ENCODE peak calls at places on chromosome 15, in five cellular contexts. G is AG04450, P is mesothelial cell of epicardium, L is Peyer's patch, B is uterus. J is an unnamed sample.

GRCh38 chr15:49330166-49330565 is 92.9 kb upstream of the FGF7 start:
- DNase-seq in B (no peak), G (no peak), L (no peak), P (no peak), J (no peak)

GRCh38 chr15:71573599-71573998 is 236.8 kb upstream of the NR2E3 start:
- DNase-seq in P (no peak), B (no peak), G (no peak), L (no peak), J (no peak)

GRCh38 chr15:60912984-60913697 is 316.0 kb downstream of the RORA start:
- DNase-seq in G (no peak), P (no peak), B (no peak), L (no peak), J (no peak)

GRCh38 chr15:82934100-82934880 is 18.2 kb downstream of the HOMER2 start:
- DNase-seq in L (no peak), B (no peak), G (no peak), P (no peak), J (no peak)

GRCh38 chr15:47750030-47750739 is 32.9 kb downstream of the SEMA6D start:
- DNase-seq in B (no peak), G (peak), P (no peak), L (peak), J (no peak)

GRCh38 chr15:56919708-56920637 is 1.5 kb downstream of the TCF12 start:
- DNase-seq in B (no peak), L (peak), P (peak), G (no peak), J (no peak)

GRCh38 chr15:97998307-97999071 is 38.0 kb downstream of the ARRDC4 start:
- DNase-seq in B (no peak), L (no peak), G (no peak), P (no peak), J (no peak)

GRCh38 chr15:99509686-99510461 is 55.9 kb upstream of the MEF2A start:
- DNase-seq in G (no peak), L (peak), B (no peak), P (no peak), J (no peak)

GRCh38 chr15:64247906-64248541 is 85.2 kb upstream of the PPIB start:
- DNase-seq in L (peak), G (peak), P (no peak), B (no peak), J (no peak)

GRCh38 chr15:78437107-78437761 is 782 bp upstream of the IREB2 start:
- DNase-seq in P (no peak), B (no peak), G (no peak), L (no peak), J (no peak)

GRCh38 chr15:25939122-25939521 is 76.0 kb upstream of the ATP10A start:
- DNase-seq in P (no peak), B (no peak), L (peak), G (no peak), J (peak)

GRCh38 chr15:62957130-62957529 is 85.4 kb upstream of the TPM1 start:
- DNase-seq in P (no peak), B (no peak), G (no peak), L (no peak), J (no peak)

GRCh38 chr15:74958320-74958907 is 1.8 kb upstream of the RPP25 start:
- DNase-seq in G (no peak), P (no peak), L (peak), B (no peak), J (peak)
- TF ChIP-seq CTCF in G (no peak), P (no peak), L (peak), B (no peak), J (no peak)

DNA sequence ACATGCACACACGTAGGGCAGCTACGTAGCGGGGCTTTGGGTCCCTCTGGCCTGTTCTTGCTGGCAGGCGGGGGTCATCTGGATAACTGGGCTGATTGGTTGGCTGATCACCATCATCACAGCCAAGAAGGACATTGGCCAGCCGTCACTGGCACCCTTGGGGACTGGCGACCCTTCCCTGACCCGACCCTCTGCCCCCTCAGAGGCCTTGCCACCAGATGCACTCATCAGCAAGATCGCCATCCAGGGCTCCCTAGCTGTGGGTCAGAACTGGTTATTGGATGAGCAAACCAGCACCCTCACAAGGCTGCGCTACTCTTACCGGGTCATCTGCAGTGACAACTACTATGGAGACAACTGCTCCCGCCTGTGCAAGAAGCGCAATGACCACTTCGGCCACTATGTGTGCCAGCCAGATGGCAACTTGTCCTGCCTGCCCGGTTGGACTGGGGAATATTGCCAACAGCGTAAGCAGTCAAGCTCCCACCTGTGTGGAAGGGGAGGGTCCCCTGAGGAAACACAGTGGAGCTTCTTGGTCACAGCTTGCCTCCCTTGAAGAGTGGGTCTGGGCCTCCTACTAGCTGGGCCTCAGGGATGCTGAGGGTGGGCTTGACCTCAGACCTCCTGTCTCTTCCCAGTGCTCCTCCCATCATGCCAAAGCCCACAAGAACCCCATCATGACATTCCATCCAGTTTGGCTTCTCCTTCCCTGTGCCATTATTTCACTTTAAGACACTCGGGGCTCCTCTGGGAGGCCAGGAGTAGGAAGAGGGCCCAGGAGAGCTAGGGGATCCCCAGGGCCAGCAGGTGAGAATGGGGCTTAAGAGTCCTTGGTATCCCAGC is 2.4 kb downstream of the DLL4 start:
- DNase-seq in B (no peak), L (no peak), G (no peak), P (no peak), J (no peak)
- TF ChIP-seq CTCF in B (no peak), L (no peak), G (no peak), P (no peak), J (no peak)

DNA sequence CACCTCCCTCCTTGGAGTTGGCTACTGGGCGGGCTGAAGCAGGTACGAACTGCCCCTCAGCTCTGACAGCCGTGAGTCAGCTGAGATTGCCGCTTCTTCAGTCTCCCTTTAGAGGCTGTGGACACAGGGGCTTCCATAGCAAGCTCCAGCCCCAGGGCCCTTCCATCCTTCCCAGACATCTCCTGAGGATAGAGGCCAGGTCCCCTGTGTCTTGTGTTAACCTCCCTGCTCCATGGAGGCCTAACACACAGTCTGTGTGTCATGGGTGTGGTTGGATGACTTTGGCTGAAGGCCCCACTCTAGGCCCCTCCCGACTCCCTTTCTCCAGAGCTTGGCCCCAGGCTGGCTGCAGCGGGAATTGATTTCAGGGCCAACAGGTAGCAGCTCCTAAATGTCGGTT is 116.1 kb upstream of the TLE3 start:
- DNase-seq in G (no peak), L (no peak), B (no peak), P (no peak), J (no peak)
- TF ChIP-seq CTCF in G (no peak), L (no peak), B (no peak), P (no peak), J (no peak)

GRCh38 chr15:34155859-34156258 is 54.0 kb downstream of the PGBD4 start:
- DNase-seq in L (no peak), P (no peak), G (no peak), B (no peak), J (no peak)

GRCh38 chr15:34154725-34155204 is 52.9 kb downstream of the PGBD4 start:
- DNase-seq in G (no peak), L (no peak), P (no peak), B (no peak), J (no peak)

GRCh38 chr15:34158355-34158754 is 51.5 kb downstream of the KATNBL1 start:
- DNase-seq in G (no peak), L (no peak), B (no peak), P (no peak), J (no peak)

GRCh38 chr15:34161329-34161953 is 48.5 kb downstream of the KATNBL1 start:
- DNase-seq in L (no peak), B (no peak), P (no peak), G (no peak), J (no peak)

DNA sequence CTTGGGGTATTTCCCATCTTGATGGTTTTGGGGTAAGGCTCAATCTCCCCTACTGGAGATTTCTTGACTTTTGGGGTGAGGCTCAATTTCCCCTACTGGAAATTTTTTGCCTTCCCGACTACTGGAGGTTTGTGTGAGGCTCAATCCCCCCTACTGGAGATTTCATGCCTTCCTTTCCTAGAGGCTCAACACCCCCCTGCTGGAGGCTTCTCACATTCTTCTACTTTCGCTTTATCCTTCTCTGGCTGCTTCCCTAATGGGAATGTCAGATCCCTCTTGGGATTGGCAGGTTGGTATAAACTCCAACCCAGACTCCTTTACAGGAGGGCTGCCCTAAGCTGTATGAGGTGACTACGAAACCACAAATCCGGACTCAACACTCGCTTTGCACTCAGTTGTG is 49.2 kb downstream of the KATNBL1 start:
- DNase-seq in G (no peak), L (no peak), B (no peak), P (no peak), J (no peak)
- TF ChIP-seq CTCF in G (no peak), L (no peak), B (no peak), P (no peak), J (no peak)

GRCh38 chr15:69749797-69750196 is 297.2 kb downstream of the RPLP1 start:
- DNase-seq in L (no peak), G (no peak), B (no peak), P (no peak), J (no peak)
- TF ChIP-seq CTCF in L (peak), G (peak), B (no peak), P (no peak), J (no peak)